ENCODE peak calls at places on chromosomes 7 and 10, in nine cellular contexts. I is substantia nigra, V is aorta, L is brain microvascular endothelial cell, B is psoas muscle, T is left lung, W is GM23248, P is RWPE1, S is AG04450. J is an unnamed sample.

GRCh38 chr7:30197438-30197837 is 62.7 kb downstream of the MTURN start:
- DNase-seq in I (no peak), V (no peak), L (no peak), B (no peak), T (no peak), W (no peak), P (no peak), S (no peak), J (no peak)

GRCh38 chr7:149071641-149072437 is 18.7 kb downstream of the ZNF786 start:
- DNase-seq in I (no peak), V (peak; percentile 73), L (no peak), B (peak; percentile 27), T (no peak), W (no peak), P (no peak), S (no peak), J (no peak)

GRCh38 chr10:5216801-5217200 is 20.2 kb downstream of the AKR1C4 start:
- DNase-seq in I (no peak), V (no peak), L (no peak), B (no peak), T (no peak), W (no peak), P (no peak), S (no peak), J (no peak)

GRCh38 chr10:132364594-132364970 is 32.4 kb upstream of the PWWP2B start:
- DNase-seq in I (no peak), V (peak; percentile 68), L (no peak), B (no peak), T (no peak), W (peak; percentile 22), P (no peak), S (no peak), J (peak; percentile 46)

GRCh38 chr7:105673367-105674188 is 92.3 kb upstream of the EFCAB10 start:
- DNase-seq in I (no peak), V (no peak), L (no peak), B (peak; percentile 59), T (peak; percentile 59), W (no peak), P (no peak), S (no peak), J (peak; percentile 84)

GRCh38 chr10:126478600-126478999 is 90.3 kb upstream of the ADAM12 start:
- DNase-seq in I (no peak), V (no peak), L (no peak), B (no peak), T (no peak), W (no peak), P (no peak), S (no peak), J (no peak)

GRCh38 chr7:45017253-45017652 is 17.3 kb downstream of the CCM2 start:
- DNase-seq in I (no peak), V (no peak), L (no peak), B (no peak), T (no peak), W (no peak), P (no peak), S (no peak), J (no peak)

GRCh38 chr10:98131615-98132014 is 2.8 kb upstream of the R3HCC1L start:
- DNase-seq in I (no peak), V (no peak), L (no peak), B (no peak), T (no peak), W (no peak), P (no peak), S (no peak), J (no peak)

GRCh38 chr7:41711283-41712064 is 8.6 kb upstream of the INHBA start:
- DNase-seq in I (no peak), V (no peak), L (no peak), B (no peak), T (no peak), W (peak; percentile 49), P (no peak), S (no peak), J (no peak)

GRCh38 chr7:108007280-108007679 is 4.3 kb upstream of the LAMB1 start:
- DNase-seq in I (no peak), V (no peak), L (no peak), B (no peak), T (no peak), W (no peak), P (no peak), S (no peak), J (no peak)

GRCh38 chr10:44689368-44689767 is 221.8 kb upstream of the TMEM72 start:
- DNase-seq in I (no peak), V (no peak), L (no peak), B (no peak), T (no peak), W (peak; percentile 44), P (no peak), S (no peak), J (no peak)

GRCh38 chr7:6310594-6310993 is 38.2 kb upstream of the CYTH3 start:
- DNase-seq in I (no peak), V (no peak), L (no peak), B (no peak), T (no peak), W (no peak), P (no peak), S (no peak), J (no peak)

GRCh38 chr7:7178906-7179305 is 3.4 kb upstream of the C1GALT1 start:
- DNase-seq in I (no peak), V (no peak), L (no peak), B (no peak), T (no peak), W (peak; percentile 35), P (peak; percentile 28), S (no peak), J (no peak)

GRCh38 chr10:89158446-89158845 is 48.7 kb downstream of the CH25H start:
- DNase-seq in I (no peak), V (no peak), L (no peak), B (no peak), T (no peak), W (peak; percentile 76), P (no peak), S (no peak), J (no peak)

GRCh38 chr7:156842740-156843140 is 50.2 kb downstream of the LMBR1 start:
- DNase-seq in I (no peak), V (no peak), L (no peak), B (no peak), T (no peak), W (no peak), P (no peak), S (no peak), J (no peak)

GRCh38 chr7:17444673-17445072 is 146.2 kb downstream of the AHR start:
- DNase-seq in I (no peak), V (no peak), L (peak; percentile 76), B (no peak), T (no peak), W (peak; percentile 26), P (peak; percentile 65), S (no peak), J (no peak)

GRCh38 chr7:69695998-69696657 is 97.9 kb downstream of the AUTS2 start:
- DNase-seq in I (no peak), V (no peak), L (no peak), B (no peak), T (no peak), W (no peak), P (no peak), S (no peak), J (no peak)

GRCh38 chr7:2019693-2020511 is 212.8 kb downstream of the MAD1L1 start:
- DNase-seq in I (no peak), V (peak; percentile 94), L (peak; percentile 79), B (peak; percentile 83), T (peak; percentile 87), W (peak; percentile 98), P (peak; percentile 37), S (peak; percentile 78), J (peak; percentile 89)
- H3K27ac ChIP-seq in I (no peak overlapping the region), V (no peak overlapping the region), L (peak overlapping the region; percentile 70), B (peak overlapping the region; percentile 41), T (peak overlapping the region; percentile 81), W (peak overlapping the region; percentile 99), P (peak overlapping the region; percentile 65), S (peak overlapping the region; percentile 94), J (peak overlapping the region; percentile 65)

GRCh38 chr10:21337171-21337792 is 188.2 kb downstream of the SKIDA1 start:
- DNase-seq in I (no peak), V (no peak), L (no peak), B (no peak), T (no peak), W (no peak), P (no peak), S (no peak), J (no peak)
- H3K27ac ChIP-seq in I (no peak overlapping the region), V (no peak overlapping the region), L (peak overlapping the region; percentile 54), B (no peak overlapping the region), T (no peak overlapping the region), W (no peak overlapping the region), P (peak overlapping the region; percentile 98), S (no peak overlapping the region), J (peak overlapping the region; percentile 30)

GRCh38 chr10:92181575-92181974 is 109.3 kb downstream of the CPEB3 start:
- DNase-seq in I (no peak), V (no peak), L (peak; percentile 1), B (no peak), T (no peak), W (peak; percentile 7), P (peak; percentile 12), S (no peak), J (no peak)

GRCh38 chr10:92183199-92183598 is 107.7 kb downstream of the CPEB3 start:
- DNase-seq in I (no peak), V (no peak), L (no peak), B (no peak), T (no peak), W (no peak), P (no peak), S (no peak), J (no peak)

GRCh38 chr10:92180326-92180881 is 110.5 kb downstream of the CPEB3 start:
- DNase-seq in I (no peak), V (no peak), L (no peak), B (no peak), T (no peak), W (no peak), P (no peak), S (no peak), J (no peak)

GRCh38 chr10:92187101-92187500 is 103.8 kb downstream of the CPEB3 start:
- DNase-seq in I (no peak), V (no peak), L (no peak), B (no peak), T (no peak), W (no peak), P (no peak), S (no peak), J (no peak)

DNA sequence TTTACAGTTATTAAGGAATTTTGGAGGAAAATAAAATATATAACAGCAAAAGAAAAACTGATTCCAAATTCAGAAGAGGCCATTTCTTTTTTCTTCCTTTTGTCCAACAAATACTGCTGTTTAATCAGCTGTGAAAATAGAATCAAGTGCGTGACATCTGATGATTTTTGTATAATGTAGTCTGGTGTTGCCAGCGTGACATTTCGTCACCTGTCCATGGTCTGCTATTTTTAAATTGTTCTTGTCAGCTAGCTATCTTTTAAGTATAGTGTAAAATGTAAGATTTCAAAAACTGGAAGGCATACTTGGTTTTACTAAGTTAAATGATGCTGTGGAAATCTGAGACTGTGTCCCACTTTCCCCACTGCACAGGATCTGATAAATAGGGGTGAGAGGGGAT is 105.9 kb downstream of the CPEB3 start:
- DNase-seq in I (no peak), V (no peak), L (no peak), B (no peak), T (no peak), W (no peak), P (no peak), S (no peak), J (no peak)
- H3K27ac ChIP-seq in I (no peak overlapping the region), V (no peak overlapping the region), L (no peak overlapping the region), B (peak overlapping the region; percentile 62), T (no peak overlapping the region), W (no peak overlapping the region), P (no peak overlapping the region), S (no peak overlapping the region), J (no peak overlapping the region)

GRCh38 chr10:3769511-3769910 is 15.5 kb downstream of the KLF6 start:
- DNase-seq in I (no peak), V (no peak), L (no peak), B (no peak), T (no peak), W (no peak), P (no peak), S (no peak), J (no peak)
- H3K27ac ChIP-seq in I (no peak overlapping the region), V (no peak overlapping the region), L (no peak overlapping the region), B (no peak overlapping the region), T (no peak overlapping the region), W (no peak overlapping the region), P (no peak overlapping the region), S (no peak overlapping the region), J (no peak overlapping the region)